ENCODE peak calls at places on chromosomes 16 and 17, in four cellular contexts. U is aorta, R is body of pancreas, X is GM12878. B is an unnamed sample.

GRCh38 chr16:66300501-66300900 is 66.0 kb upstream of the CDH5 start:
- DNase-seq in U (no peak), R (no peak), X (no peak), B (no peak)

GRCh38 chr16:10080031-10080772 is 102.0 kb downstream of the GRIN2A start:
- DNase-seq in U (peak; percentile 78), R (peak; percentile 71), X (no peak), B (no peak)

GRCh38 chr16:74936902-74937560 is 47.9 kb downstream of the WDR59 start:
- DNase-seq in U (no peak), R (peak; percentile 28), X (peak; percentile 50), B (peak; percentile 30)

GRCh38 chr17:40605301-40605700 is 40.0 kb upstream of the CCR7 start:
- DNase-seq in U (no peak), R (no peak), X (no peak), B (no peak)

GRCh38 chr17:50426814-50427787 is 1.1 kb downstream of the ACSF2 start:
- DNase-seq in U (no peak), R (peak; percentile 20), X (no peak), B (peak; percentile 22)

GRCh38 chr17:29566473-29567361 is at the start of gene ABHD15:
- DNase-seq in U (peak; percentile 91), R (peak; percentile 82), X (no peak), B (peak; percentile 80)

GRCh38 chr16:23976091-23977001 is 140.6 kb downstream of the PRKCB start:
- DNase-seq in U (no peak), R (no peak), X (no peak), B (peak; percentile 21)

GRCh38 chr16:2597560-2597902 is 59.7 kb downstream of the PDPK1 start:
- DNase-seq in U (peak; percentile 63), R (no peak), X (no peak), B (no peak)

GRCh38 chr17:43779145-43780125 is 658 bp upstream of the DUSP3 start:
- DNase-seq in U (no peak), R (peak; percentile 49), X (no peak), B (no peak)

GRCh38 chr17:80675451-80676095 is 130.9 kb downstream of the RPTOR start:
- DNase-seq in U (peak; percentile 70), R (no peak), X (no peak), B (no peak)

GRCh38 chr16:86363057-86363490 is 147.3 kb upstream of the FOXF1 start:
- DNase-seq in U (no peak), R (no peak), X (no peak), B (no peak)

GRCh38 chr17:17413215-17413792 is 63.5 kb upstream of the MED9 start:
- DNase-seq in U (no peak), R (no peak), X (no peak), B (no peak)

GRCh38 chr17:81426676-81427445 is 31.6 kb downstream of the BAHCC1 start:
- DNase-seq in U (no peak), R (no peak), X (no peak), B (no peak)

GRCh38 chr17:46212634-46213435 is 19.6 kb upstream of the KANSL1 start:
- DNase-seq in U (no peak), R (peak; percentile 90), X (no peak), B (no peak)

GRCh38 chr16:83046664-83047063 is 419.9 kb downstream of the CDH13 start:
- DNase-seq in U (no peak), R (no peak), X (no peak), B (no peak)

GRCh38 chr16:27503662-27504061 is 46.1 kb downstream of the GTF3C1 start:
- DNase-seq in U (no peak), R (no peak), X (no peak), B (no peak)

GRCh38 chr16:64657316-64658011 is 464.4 kb downstream of the CDH11 start:
- DNase-seq in U (no peak), R (no peak), X (no peak), B (no peak)

GRCh38 chr16:1687427-1688316 is 9.6 kb downstream of the JPT2 start:
- DNase-seq in U (no peak), R (no peak), X (no peak), B (no peak)

GRCh38 chr16:50056226-50056625 is 9.5 kb upstream of the HEATR3 start:
- DNase-seq in U (no peak), R (no peak), X (no peak), B (no peak)

DNA sequence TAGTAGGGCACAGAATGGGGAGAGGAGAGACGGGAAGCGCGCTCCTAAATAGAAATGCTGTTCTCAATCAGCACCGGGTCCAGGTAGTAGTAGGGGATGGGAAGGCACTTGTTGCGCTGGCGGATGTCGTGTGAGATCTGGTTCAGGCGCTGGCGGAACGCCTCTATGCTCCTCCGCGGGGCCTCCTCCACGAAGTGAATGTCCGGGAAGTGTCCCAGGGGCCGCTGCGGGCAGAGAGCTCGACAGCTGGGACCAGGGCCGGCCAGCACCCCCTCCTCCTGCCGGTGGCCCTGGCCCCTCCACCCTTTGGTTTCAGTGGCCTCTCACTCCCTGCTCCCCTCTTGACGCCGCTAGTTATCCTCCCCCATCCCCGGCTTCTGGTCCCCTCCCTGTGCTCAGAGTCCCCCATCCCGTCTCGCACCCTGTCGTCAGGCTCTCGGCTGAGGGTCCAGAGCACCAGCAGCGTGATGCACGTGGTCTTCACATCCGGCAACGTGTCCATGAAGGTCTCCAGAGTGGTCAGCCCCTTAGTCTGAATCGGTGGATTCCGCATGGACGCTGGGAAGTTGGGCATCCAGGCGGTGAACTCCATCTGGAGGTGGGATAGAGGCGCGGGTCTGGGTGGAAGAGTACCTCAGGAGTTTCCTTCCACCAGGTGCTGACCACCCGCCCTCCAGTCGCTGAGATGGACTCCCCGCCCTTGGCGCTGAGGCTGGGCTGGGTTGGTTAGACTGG is 14.6 kb downstream of the ALOX12B start:
- DNase-seq in U (peak; percentile 77), R (no peak), X (no peak), B (no peak)
- H3K4me3 ChIP-seq in U (no peak overlapping the region), R (no peak overlapping the region), X (no peak overlapping the region), B (no peak overlapping the region)

GRCh38 chr16:53501216-53501859 is 1.7 kb downstream of the AKTIP start:
- DNase-seq in U (no peak), R (no peak), X (no peak), B (no peak)

GRCh38 chr16:53504161-53504663 is 1.2 kb upstream of the AKTIP start:
- DNase-seq in U (peak; percentile 84), R (peak; percentile 65), X (no peak), B (peak; percentile 48)

GRCh38 chr16:53502331-53503269 is at the start of gene AKTIP:
- DNase-seq in U (peak; percentile 82), R (peak; percentile 84), X (no peak), B (no peak)

GRCh38 chr16:53504665-53505064 is 1.7 kb upstream of the AKTIP start:
- DNase-seq in U (no peak), R (no peak), X (no peak), B (no peak)

GRCh38 chr16:53503270-53503911 is 382 bp upstream of the AKTIP start:
- DNase-seq in U (peak; percentile 100), R (peak; percentile 100), X (peak; percentile 99), B (peak; percentile 98)
- H3K4me3 ChIP-seq in U (peak overlapping the region; percentile 62), R (peak overlapping the region; percentile 12), X (peak overlapping the region; percentile 94), B (peak overlapping the region; percentile 83)

GRCh38 chr16:4135537-4135936 is 19.3 kb upstream of the ADCY9 start:
- DNase-seq in U (no peak), R (no peak), X (no peak), B (no peak)
- H3K4me3 ChIP-seq in U (no peak overlapping the region), R (no peak overlapping the region), X (no peak overlapping the region), B (no peak overlapping the region)

DNA sequence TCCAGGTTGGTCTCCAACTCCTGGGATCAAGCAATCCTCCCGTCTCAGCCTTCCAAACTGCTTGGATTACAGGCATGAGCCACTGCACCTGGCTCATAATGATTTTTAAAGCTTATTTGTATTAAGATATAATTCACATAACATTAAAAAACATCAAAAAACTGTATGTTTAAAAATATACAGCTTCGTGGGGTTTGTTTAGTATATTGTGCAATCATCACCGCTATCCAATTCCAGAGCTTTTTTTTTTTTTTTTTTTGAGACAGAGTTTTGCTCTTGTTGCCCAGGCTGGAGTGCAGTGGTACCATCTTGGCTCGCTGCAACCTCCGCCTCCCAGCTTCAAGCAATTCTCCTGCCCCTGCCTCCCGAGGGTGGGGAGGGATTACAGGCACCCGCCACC is 11.0 kb upstream of the SLC25A19 start:
- DNase-seq in U (no peak), R (no peak), X (no peak), B (no peak)
- H3K4me3 ChIP-seq in U (no peak overlapping the region), R (no peak overlapping the region), X (no peak overlapping the region), B (no peak overlapping the region)

GRCh38 chr17:8015236-8015956 is 13.0 kb downstream of the GUCY2D start:
- DNase-seq in U (no peak), R (no peak), X (no peak), B (no peak)
- H3K4me3 ChIP-seq in U (no peak overlapping the region), R (no peak overlapping the region), X (no peak overlapping the region), B (no peak overlapping the region)

GRCh38 chr16:31352344-31353115 is 2.4 kb upstream of the ITGAX start:
- DNase-seq in U (no peak), R (peak; percentile 57), X (no peak), B (peak; percentile 57)

GRCh38 chr16:31355701-31356100 is 725 bp downstream of the ITGAX start:
- DNase-seq in U (peak; percentile 65), R (no peak), X (no peak), B (no peak)

GRCh38 chr16:31356566-31357323 is 1.8 kb downstream of the ITGAX start:
- DNase-seq in U (peak; percentile 73), R (no peak), X (no peak), B (no peak)

GRCh38 chr16:31351937-31352315 is 3.0 kb upstream of the ITGAX start:
- DNase-seq in U (no peak), R (peak; percentile 58), X (no peak), B (no peak)

GRCh38 chr16:31354394-31355291 is at the start of gene ITGAX:
- DNase-seq in U (peak; percentile 83), R (peak; percentile 84), X (peak; percentile 70), B (peak; percentile 74)
- H3K4me3 ChIP-seq in U (no peak within 1 kb of the TSS), R (no peak within 1 kb of the TSS), X (peak within 1 kb of the TSS; percentile 35), B (peak within 1 kb of the TSS; percentile 32)

GRCh38 chr17:7281953-7282751 is 634 bp downstream of the SLC2A4 start:
- DNase-seq in U (no peak), R (no peak), X (no peak), B (no peak)
- H3K4me3 ChIP-seq in U (peak overlapping the region; percentile 7), R (no peak overlapping the region), X (peak overlapping the region; percentile 56), B (peak overlapping the region; percentile 58)

GRCh38 chr17:55441544-55441943 is 19.9 kb upstream of the MMD start:
- DNase-seq in U (no peak), R (no peak), X (no peak), B (no peak)
- H3K4me3 ChIP-seq in U (no peak overlapping the region), R (no peak overlapping the region), X (no peak overlapping the region), B (no peak overlapping the region)

GRCh38 chr17:38512473-38513058 is 84.3 kb downstream of the ARHGAP23 start:
- DNase-seq in U (no peak), R (no peak), X (no peak), B (no peak)

GRCh38 chr17:38509008-38509771 is 80.9 kb downstream of the ARHGAP23 start:
- DNase-seq in U (peak; percentile 89), R (peak; percentile 77), X (no peak), B (peak; percentile 64)

GRCh38 chr17:38510424-38511125 is 82.3 kb downstream of the ARHGAP23 start:
- DNase-seq in U (no peak), R (peak; percentile 35), X (no peak), B (no peak)

GRCh38 chr17:38509772-38510423 is 81.6 kb downstream of the ARHGAP23 start:
- DNase-seq in U (no peak), R (no peak), X (no peak), B (no peak)

GRCh38 chr17:38511126-38512108 is 83.2 kb downstream of the ARHGAP23 start:
- DNase-seq in U (no peak), R (no peak), X (no peak), B (no peak)
- H3K4me3 ChIP-seq in U (no peak overlapping the region), R (no peak overlapping the region), X (no peak overlapping the region), B (no peak overlapping the region)

B was measured in GM06990.